ENCODE peak calls at places on chromosomes 12 and 14, in eight cellular contexts. J is A549; W is trophoblast cell; Y is CD8-positive, alpha-beta T cell; C is fibroblast of lung; K is neural progenitor cell; M is mesendoderm; L is thoracic aorta. I is an unnamed sample. For H3K4me1, the result is how much of the 10 kb centered on the place peaks cover.

GRCh38 chr14:38279556-38279955 is 23.7 kb upstream of the CLEC14A start:
- DNase-seq in C (no peak), J (no peak), M (no peak), K (no peak), L (no peak), Y (no peak), W (no peak), I (no peak)

GRCh38 chr14:22391908-22392307 is 197.1 kb downstream of the DAD1 start:
- DNase-seq in M (peak), W (peak), C (peak), L (no peak), K (peak), J (peak), Y (no peak), I (peak)

GRCh38 chr12:57048423-57048822 is 1.5 kb downstream of the MYO1A start:
- DNase-seq in J (no peak), L (no peak), W (no peak), K (no peak), M (no peak), Y (no peak), C (no peak), I (no peak)

GRCh38 chr14:78448483-78449094 is 278.4 kb downstream of the NRXN3 start:
- DNase-seq in C (peak), Y (no peak), W (no peak), J (peak), K (peak), L (no peak), M (peak), I (no peak)

GRCh38 chr12:15596174-15596573 is 193.0 kb downstream of the EPS8 start:
- DNase-seq in C (no peak), K (no peak), M (no peak), L (no peak), Y (no peak), J (no peak), W (no peak), I (no peak)

GRCh38 chr14:22265319-22266140 is 323.5 kb downstream of the DAD1 start:
- DNase-seq in W (no peak), L (no peak), C (no peak), Y (no peak), J (no peak), M (peak), K (peak), I (peak)

GRCh38 chr14:61489002-61489401 is 167.6 kb downstream of the PRKCH start:
- DNase-seq in M (no peak), Y (no peak), L (no peak), K (no peak), J (no peak), C (peak), W (no peak), I (no peak)

GRCh38 chr12:6158263-6158662 is 33.8 kb upstream of the VWF start:
- DNase-seq in J (no peak), W (no peak), L (no peak), C (no peak), M (no peak), Y (no peak), K (no peak), I (no peak)

GRCh38 chr12:57157588-57158173 is 10.3 kb upstream of the LRP1-AS start:
- DNase-seq in W (no peak), C (no peak), J (no peak), Y (no peak), L (no peak), K (no peak), M (no peak), I (no peak)

GRCh38 chr14:86166541-86166940 is 636.6 kb downstream of the FLRT2 start:
- DNase-seq in M (no peak), L (no peak), W (no peak), Y (no peak), C (no peak), K (no peak), J (no peak), I (no peak)

GRCh38 chr14:35047961-35048513 is 2.0 kb downstream of the FAM177A1 start:
- DNase-seq in M (no peak), C (no peak), J (no peak), K (no peak), Y (no peak), L (no peak), W (no peak), I (no peak)

GRCh38 chr14:35051796-35052195 is 5.7 kb downstream of the FAM177A1 start:
- DNase-seq in W (no peak), C (peak), M (no peak), K (no peak), L (no peak), J (no peak), Y (no peak), I (no peak)

GRCh38 chr14:35052637-35053036 is 6.6 kb downstream of the FAM177A1 start:
- DNase-seq in L (no peak), K (no peak), M (no peak), C (no peak), W (no peak), Y (no peak), J (no peak), I (no peak)

GRCh38 chr14:35046751-35047536 is 872 bp downstream of the FAM177A1 start:
- DNase-seq in J (peak), K (no peak), Y (no peak), W (no peak), C (no peak), L (no peak), M (peak), I (peak)

GRCh38 chr14:35050652-35051051 is 4.6 kb downstream of the FAM177A1 start:
- DNase-seq in W (no peak), L (no peak), C (peak), K (no peak), Y (no peak), J (peak), M (peak), I (no peak)
- H3K27ac ChIP-seq in W (no peak), L (peak), C (peak), K (no peak), Y (no peak), J (peak), M (no peak), I (no peak)

GRCh38 chr14:91325211-91325610 is 80.7 kb upstream of the GPR68 start:
- DNase-seq in Y (no peak), L (no peak), W (no peak), M (no peak), C (no peak), K (no peak), J (no peak), I (no peak)

GRCh38 chr14:91326514-91326832 is 82.0 kb upstream of the GPR68 start:
- DNase-seq in M (no peak), K (no peak), L (no peak), C (no peak), J (no peak), Y (no peak), W (no peak), I (no peak)

GRCh38 chr14:91327661-91328312 is 83.3 kb upstream of the GPR68 start:
- DNase-seq in K (no peak), L (no peak), J (no peak), Y (no peak), C (no peak), M (no peak), W (no peak), I (no peak)

GRCh38 chr14:91328313-91329050 is 84.0 kb upstream of the GPR68 start:
- DNase-seq in Y (no peak), K (no peak), C (no peak), L (no peak), M (no peak), W (no peak), J (no peak), I (no peak)

DNA sequence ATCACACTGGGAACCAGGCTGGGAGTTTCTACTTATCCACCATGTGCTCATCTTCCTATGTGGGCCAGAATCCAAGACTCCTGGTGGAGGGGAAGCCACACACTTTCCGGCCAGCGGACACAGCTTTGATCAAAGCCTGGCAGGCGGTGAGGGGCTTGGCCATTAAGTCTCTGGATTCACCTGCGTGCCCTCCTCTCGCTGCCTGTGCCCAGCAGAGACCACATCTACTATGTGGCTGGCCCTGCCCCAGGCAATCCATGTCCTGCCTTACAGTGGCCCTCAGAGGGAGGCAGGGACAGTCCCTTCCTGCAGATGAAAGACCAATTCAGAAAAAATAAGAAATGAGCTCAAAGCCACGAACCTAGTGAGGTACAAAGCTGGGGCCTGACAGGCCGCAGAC is 82.7 kb upstream of the GPR68 start:
- DNase-seq in K (no peak), J (no peak), L (no peak), C (no peak), W (no peak), M (no peak), Y (no peak), I (no peak)
- H3K4me1 ChIP-seq in K (under half), J (under half), L (under half), C (under half), W (under half), M (under half), Y (half or more), I (under half)

DNA sequence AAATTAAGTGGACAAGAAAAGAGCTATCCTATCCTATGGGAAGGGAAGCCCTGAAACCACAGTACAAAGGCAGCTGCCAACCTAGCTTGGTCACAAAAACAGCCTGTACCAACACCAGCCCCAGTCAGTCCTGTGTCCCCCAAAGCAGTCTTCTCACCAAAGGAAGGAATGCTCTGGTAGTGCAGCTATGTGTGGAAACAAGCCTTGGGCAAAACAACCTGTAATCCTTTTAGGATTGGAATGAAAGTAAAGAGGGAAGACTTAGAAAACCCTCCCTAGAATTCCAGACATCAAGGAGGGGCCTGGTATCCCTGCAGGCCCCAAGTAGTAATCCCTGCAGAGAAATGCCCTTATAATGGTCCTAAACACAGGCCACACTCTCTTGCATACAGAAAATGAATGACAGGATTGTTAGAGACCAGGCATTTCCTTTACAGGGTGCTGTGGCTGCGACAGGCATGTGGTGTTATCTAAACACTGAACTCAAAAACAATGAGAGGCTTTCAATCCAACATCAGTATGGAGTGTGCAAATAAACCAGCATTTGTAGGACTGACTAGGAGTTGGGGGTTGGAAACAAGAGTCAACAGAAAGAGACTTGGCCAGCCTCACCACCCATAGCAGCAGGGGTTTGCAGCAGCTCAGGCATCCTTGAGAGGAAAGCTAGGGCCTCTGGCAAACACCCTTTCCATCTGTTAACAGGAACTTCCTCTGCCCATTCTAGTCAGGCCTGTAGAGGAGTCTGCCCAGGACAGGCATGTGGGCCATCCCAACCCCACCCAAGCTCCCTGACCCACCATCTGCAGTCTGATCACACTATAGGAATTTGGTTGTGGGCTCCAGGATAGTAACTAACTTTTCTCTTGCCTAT is 59.1 kb downstream of the DCAF5 start:
- DNase-seq in Y (no peak), K (peak), M (peak), L (no peak), C (peak), J (no peak), W (peak), I (no peak)
- H3K27ac ChIP-seq in Y (no peak), K (peak), M (peak), L (peak), C (peak), J (peak), W (peak), I (no peak)

GRCh38 chr14:65813760-65814387 is 401.3 kb downstream of the FUT8 start:
- DNase-seq in Y (no peak), J (no peak), W (no peak), C (no peak), M (peak), K (peak), L (no peak), I (no peak)

GRCh38 chr14:65808390-65808789 is 395.9 kb downstream of the FUT8 start:
- DNase-seq in M (no peak), L (no peak), Y (no peak), W (no peak), J (no peak), K (no peak), C (no peak), I (no peak)

GRCh38 chr14:65815127-65815526 is 402.6 kb downstream of the FUT8 start:
- DNase-seq in K (no peak), L (no peak), Y (no peak), M (no peak), J (no peak), W (no peak), C (no peak), I (no peak)

GRCh38 chr14:65804752-65805473 is 392.4 kb downstream of the FUT8 start:
- DNase-seq in W (no peak), J (no peak), M (no peak), Y (no peak), K (no peak), L (no peak), C (no peak), I (no peak)

DNA sequence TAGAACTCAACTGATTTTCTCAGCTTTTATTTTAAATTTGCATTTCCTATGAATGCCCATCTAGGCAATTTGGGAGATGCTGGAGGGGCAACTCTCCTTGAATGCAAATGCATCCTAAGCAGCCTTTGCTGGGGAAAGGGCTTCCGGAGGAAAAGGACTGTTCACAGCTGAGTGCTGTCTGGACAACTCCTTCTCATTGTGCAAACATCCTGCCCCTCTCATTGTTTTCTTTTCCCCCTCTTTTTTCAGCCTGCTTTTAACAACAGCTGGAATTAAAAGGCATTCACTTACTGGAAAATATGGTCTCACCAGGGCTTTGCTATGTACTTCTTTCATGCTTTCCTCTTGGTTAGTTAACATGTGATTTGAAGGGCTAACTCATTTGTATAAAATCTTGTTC is 397.8 kb downstream of the FUT8 start:
- DNase-seq in L (no peak), Y (no peak), M (no peak), W (no peak), K (peak), C (no peak), J (no peak), I (no peak)
- H3K4me1 ChIP-seq in L (under half), Y (under half), M (under half), W (under half), K (under half), C (under half), J (under half), I (under half)

GRCh38 chr14:103109789-103110415 is 13.4 kb upstream of the TNFAIP2 start:
- DNase-seq in J (no peak), M (peak), C (peak), K (peak), W (peak), Y (no peak), L (no peak), I (no peak)

GRCh38 chr14:103105580-103106168 is 11.1 kb downstream of the EXOC3L4 start:
- DNase-seq in W (no peak), Y (no peak), M (no peak), L (no peak), J (no peak), K (no peak), C (no peak), I (no peak)

GRCh38 chr14:103108749-103109207 is 14.3 kb downstream of the EXOC3L4 start:
- DNase-seq in C (peak), M (peak), K (no peak), L (no peak), W (peak), Y (no peak), J (no peak), I (no peak)

GRCh38 chr14:103107455-103107854 is 12.9 kb downstream of the EXOC3L4 start:
- DNase-seq in W (no peak), K (no peak), C (no peak), Y (no peak), J (no peak), L (no peak), M (no peak), I (no peak)

GRCh38 chr14:103107941-103108748 is 13.6 kb downstream of the EXOC3L4 start:
- DNase-seq in Y (no peak), M (no peak), W (no peak), K (no peak), L (no peak), J (no peak), C (no peak), I (no peak)
- H3K27ac ChIP-seq in Y (no peak), M (no peak), W (no peak), K (no peak), L (no peak), J (peak), C (no peak), I (no peak)

DNA sequence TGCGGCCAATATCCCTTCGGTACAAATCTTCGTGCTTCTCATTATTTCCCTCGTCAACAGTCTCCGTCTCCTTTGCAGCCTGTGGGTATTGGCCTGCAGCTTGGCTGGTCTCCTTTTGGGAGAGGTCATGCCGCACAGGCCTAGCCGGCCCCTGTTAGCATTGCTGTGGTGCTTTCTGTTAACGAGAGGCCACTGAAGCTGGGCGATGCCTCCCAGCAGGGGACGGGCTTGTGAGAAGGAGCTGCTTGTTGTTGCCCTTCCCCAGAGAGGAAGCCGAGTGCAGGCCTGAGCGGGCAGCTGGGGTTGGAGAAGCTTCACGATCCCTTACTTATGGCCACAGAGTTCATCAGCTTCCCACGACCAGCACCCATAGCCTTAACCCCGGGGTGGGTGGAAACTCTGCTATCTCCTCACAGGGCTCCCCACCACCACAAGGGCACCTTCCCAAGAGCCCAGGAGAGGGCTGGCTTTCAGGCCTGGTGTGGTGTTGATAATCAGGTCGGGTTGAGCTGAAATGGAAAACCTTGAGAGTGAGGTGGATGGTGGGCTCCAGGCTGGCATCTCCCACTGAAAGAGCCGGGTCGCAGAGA is 228.5 kb downstream of the ZFP36L1 start:
- DNase-seq in Y (no peak), K (peak), L (no peak), W (peak), C (no peak), M (peak), J (no peak), I (no peak)
- H3K4me1 ChIP-seq in Y (under half), K (under half), L (half or more), W (under half), C (under half), M (under half), J (under half), I (under half)

GRCh38 chr12:123397400-123397799 is 13.5 kb downstream of the KMT5A start:
- DNase-seq in J (no peak), K (no peak), M (no peak), W (no peak), C (no peak), L (no peak), Y (no peak), I (no peak)
- H3K27ac ChIP-seq in J (no peak), K (no peak), M (no peak), W (no peak), C (peak), L (peak), Y (no peak), I (no peak)

GRCh38 chr12:54414191-54414525 is 4.9 kb downstream of the ITGA5 start:
- DNase-seq in Y (no peak), K (no peak), L (no peak), C (no peak), J (no peak), M (no peak), W (no peak), I (no peak)

GRCh38 chr12:54413284-54414190 is 5.5 kb downstream of the ITGA5 start:
- DNase-seq in C (no peak), Y (peak), J (no peak), M (peak), L (no peak), W (no peak), K (no peak), I (no peak)

GRCh38 chr12:54412348-54412747 is 6.7 kb downstream of the ITGA5 start:
- DNase-seq in L (no peak), C (no peak), Y (no peak), W (no peak), K (no peak), M (no peak), J (no peak), I (no peak)

GRCh38 chr12:54411398-54412241 is 7.4 kb downstream of the ITGA5 start:
- DNase-seq in W (peak), K (no peak), M (no peak), L (no peak), C (peak), J (no peak), Y (peak), I (peak)

GRCh38 chr12:54412786-54413185 is 6.3 kb downstream of the ITGA5 start:
- DNase-seq in Y (no peak), K (no peak), J (no peak), C (no peak), W (no peak), L (no peak), M (no peak), I (no peak)
- H3K4me1 ChIP-seq in Y (half or more), K (under half), J (half or more), C (under half), W (under half), L (half or more), M (under half), I (under half)